ENCODE peak calls at places on chromosomes 2 and 18, in ten cellular contexts. Y is WTC11; T is AG09319; P is progenitor cell of endocrine pancreas; J is activated gamma-delta T cell treated with Interleukin-2 at 50 U/mL for 16 hours; C is AG08396; I is mesendoderm; U is NT2/D1; G is central memory CD4-positive, alpha-beta T cell; Q is left ventricle myocardium inferior. O is an unnamed sample.

GRCh38 chr2:177598321-177598922 is 205.8 kb downstream of the AGPS start:
- DNase-seq in Y (no peak), T (peak), P (no peak), J (no peak), C (peak), I (peak), U (no peak), G (no peak), Q (peak), O (no peak)

GRCh38 chr18:34991152-34991551 is 50.1 kb upstream of the MAPRE2 start:
- DNase-seq in Y (no peak), T (no peak), P (no peak), J (no peak), C (no peak), I (no peak), U (no peak), G (no peak), Q (no peak), O (no peak)

GRCh38 chr18:49553003-49553402 is 8.9 kb upstream of the LIPG start:
- DNase-seq in Y (no peak), T (no peak), P (no peak), J (no peak), C (no peak), I (no peak), U (no peak), G (no peak), Q (no peak), O (no peak)

GRCh38 chr2:26778507-26778906 is 7.3 kb upstream of the CENPA start:
- DNase-seq in Y (no peak), T (no peak), P (no peak), J (no peak), C (no peak), I (no peak), U (no peak), G (no peak), Q (no peak), O (no peak)

GRCh38 chr2:104606056-104606455 is 247.9 kb upstream of the POU3F3 start:
- DNase-seq in Y (no peak), T (no peak), P (no peak), J (no peak), C (no peak), I (no peak), U (no peak), G (no peak), Q (no peak), O (no peak)

GRCh38 chr2:212537311-212538155 is 1.1 kb downstream of the ERBB4 start:
- DNase-seq in Y (peak), T (no peak), P (peak), J (no peak), C (peak), I (peak), U (no peak), G (no peak), Q (peak), O (no peak)

GRCh38 chr2:43402452-43402937 is 176.1 kb upstream of the ZFP36L2 start:
- DNase-seq in Y (no peak), T (no peak), P (no peak), J (no peak), C (no peak), I (no peak), U (no peak), G (no peak), Q (no peak), O (no peak)

GRCh38 chr18:4130734-4131719 is 324.1 kb downstream of the DLGAP1 start:
- DNase-seq in Y (no peak), T (no peak), P (no peak), J (no peak), C (no peak), I (peak), U (no peak), G (no peak), Q (no peak), O (no peak)

GRCh38 chr18:59051470-59052165 is 88.1 kb upstream of the SEC11C start:
- DNase-seq in Y (no peak), T (peak), P (no peak), J (no peak), C (no peak), I (no peak), U (no peak), G (no peak), Q (no peak), O (no peak)

GRCh38 chr18:74281011-74281638 is 10.6 kb downstream of the CYB5A start:
- DNase-seq in Y (peak), T (no peak), P (no peak), J (no peak), C (no peak), I (peak), U (peak), G (no peak), Q (no peak), O (no peak)

GRCh38 chr2:5665066-5665465 is 27.1 kb upstream of the SOX11 start:
- DNase-seq in Y (no peak), T (no peak), P (no peak), J (no peak), C (no peak), I (no peak), U (no peak), G (no peak), Q (no peak), O (no peak)

GRCh38 chr18:79553154-79553553 is 126.4 kb upstream of the CTDP1 start:
- DNase-seq in Y (no peak), T (no peak), P (no peak), J (no peak), C (no peak), I (no peak), U (no peak), G (no peak), Q (no peak), O (no peak)

GRCh38 chr18:10130626-10131025 is 216.8 kb downstream of the VAPA start:
- DNase-seq in Y (no peak), T (no peak), P (no peak), J (no peak), C (no peak), I (no peak), U (no peak), G (no peak), Q (no peak), O (no peak)

GRCh38 chr2:11155326-11156059 is at the start of gene SLC66A3:
- DNase-seq in Y (no peak), T (peak), P (no peak), J (no peak), C (no peak), I (peak), U (peak), G (no peak), Q (no peak), O (no peak)

GRCh38 chr18:21389903-21390302 is 147.9 kb downstream of the GREB1L start:
- DNase-seq in Y (no peak), T (no peak), P (no peak), J (no peak), C (no peak), I (no peak), U (no peak), G (no peak), Q (no peak), O (no peak)

GRCh38 chr2:190467575-190468083 is 59.5 kb downstream of the MFSD6 start:
- DNase-seq in Y (no peak), T (peak), P (no peak), J (no peak), C (no peak), I (no peak), U (no peak), G (no peak), Q (no peak), O (no peak)

GRCh38 chr2:29216609-29216909 is 101.3 kb downstream of the CLIP4 start:
- DNase-seq in Y (no peak), T (no peak), P (no peak), J (no peak), C (no peak), I (no peak), U (no peak), G (no peak), Q (no peak), O (no peak)

GRCh38 chr2:44652701-44653100 is 288.8 kb upstream of the SIX3 start:
- DNase-seq in Y (no peak), T (no peak), P (no peak), J (no peak), C (no peak), I (no peak), U (no peak), G (no peak), Q (no peak), O (no peak)

GRCh38 chr18:44839239-44839666 is 158.6 kb downstream of the SETBP1 start:
- DNase-seq in Y (peak), T (no peak), P (no peak), J (peak), C (peak), I (peak), U (no peak), G (peak), Q (peak), O (no peak)